ENCODE peak calls at places on chromosomes 6 and 20, in six cellular contexts. C is neuronal stem cell; U is right lobe of liver; B is cardiac fibroblast; Z is CD4-positive, alpha-beta memory T cell; K is SK-N-SH. F is an unnamed sample.

GRCh38 chr20:48474022-48474421 is 353.8 kb downstream of the PREX1 start:
- DNase-seq in C (no peak), U (no peak), B (no peak), Z (no peak), K (no peak), F (no peak)

GRCh38 chr20:11569163-11569562 is 348.5 kb upstream of the BTBD3 start:
- DNase-seq in C (no peak), U (no peak), B (peak), Z (no peak), K (no peak), F (no peak)

GRCh38 chr6:24064832-24065231 is 61.2 kb upstream of the NRSN1 start:
- DNase-seq in C (no peak), U (no peak), B (no peak), Z (no peak), K (no peak), F (no peak)

GRCh38 chr20:48718914-48719578 is 108.8 kb downstream of the PREX1 start:
- DNase-seq in C (no peak), U (no peak), B (no peak), Z (peak), K (no peak), F (no peak)

GRCh38 chr6:42050897-42051653 is 751 bp downstream of the TAF8 start:
- DNase-seq in C (no peak), U (no peak), B (no peak), Z (no peak), K (no peak), F (no peak)

GRCh38 chr20:63917811-63918210 is 22.9 kb downstream of the DNAJC5 start:
- DNase-seq in C (no peak), U (no peak), B (no peak), Z (no peak), K (no peak), F (no peak)

GRCh38 chr6:42383421-42384208 is 68.1 kb downstream of the TRERF1 start:
- DNase-seq in C (no peak), U (no peak), B (no peak), Z (no peak), K (no peak), F (no peak)

GRCh38 chr6:3390698-3391097 is 66.2 kb downstream of the SLC22A23 start:
- DNase-seq in C (no peak), U (peak), B (peak), Z (no peak), K (no peak), F (no peak)

GRCh38 chr6:30730611-30731435 is 10.7 kb downstream of the TUBB start:
- DNase-seq in C (no peak), U (peak), B (peak), Z (peak), K (peak), F (peak)

GRCh38 chr6:83970582-83970981 is 63.0 kb upstream of the MRAP2 start:
- DNase-seq in C (no peak), U (no peak), B (no peak), Z (no peak), K (no peak), F (no peak)

GRCh38 chr6:74967821-74968220 is 238.0 kb downstream of the COL12A1 start:
- DNase-seq in C (no peak), U (no peak), B (no peak), Z (no peak), K (no peak), F (no peak)

GRCh38 chr20:3046677-3047462 is 1.0 kb downstream of the MRPS26 start:
- DNase-seq in C (no peak), U (no peak), B (no peak), Z (no peak), K (no peak), F (peak)

GRCh38 chr6:36871686-36872085 is 2.9 kb downstream of the PPIL1 start:
- DNase-seq in C (no peak), U (no peak), B (no peak), Z (no peak), K (no peak), F (no peak)

GRCh38 chr6:3359973-3360726 is 96.7 kb downstream of the SLC22A23 start:
- DNase-seq in C (no peak), U (no peak), B (no peak), Z (no peak), K (no peak), F (no peak)

GRCh38 chr20:13865825-13866351 is 81.1 kb downstream of the NDUFAF5 start:
- DNase-seq in C (no peak), U (no peak), B (no peak), Z (no peak), K (no peak), F (no peak)

GRCh38 chr6:161418458-161418945 is 144.6 kb upstream of the AGPAT4 start:
- DNase-seq in C (peak), U (no peak), B (peak), Z (peak), K (peak), F (peak)

GRCh38 chr6:46044876-46045617 is 29.4 kb upstream of the CLIC5 start:
- DNase-seq in C (no peak), U (no peak), B (peak), Z (no peak), K (no peak), F (no peak)

GRCh38 chr6:3455490-3456394 is 1.1 kb downstream of the SLC22A23 start:
- DNase-seq in C (no peak), U (peak), B (peak), Z (no peak), K (peak), F (peak)

GRCh38 chr6:16108419-16108818 is 20.5 kb upstream of the MYLIP start:
- DNase-seq in C (no peak), U (no peak), B (no peak), Z (no peak), K (no peak), F (no peak)

GRCh38 chr6:132524639-132525038 is 11.7 kb upstream of the STX7 start:
- DNase-seq in C (no peak), U (no peak), B (no peak), Z (no peak), K (no peak), F (no peak)

GRCh38 chr6:132525866-132526265 is 12.2 kb upstream of the TAAR9 start:
- DNase-seq in C (peak), U (no peak), B (no peak), Z (no peak), K (no peak), F (peak)

GRCh38 chr6:132526461-132526860 is 11.6 kb upstream of the TAAR9 start:
- DNase-seq in C (no peak), U (no peak), B (no peak), Z (no peak), K (no peak), F (no peak)

GRCh38 chr6:132527791-132528190 is 10.3 kb upstream of the TAAR9 start:
- DNase-seq in C (no peak), U (no peak), B (peak), Z (no peak), K (no peak), F (no peak)

DNA sequence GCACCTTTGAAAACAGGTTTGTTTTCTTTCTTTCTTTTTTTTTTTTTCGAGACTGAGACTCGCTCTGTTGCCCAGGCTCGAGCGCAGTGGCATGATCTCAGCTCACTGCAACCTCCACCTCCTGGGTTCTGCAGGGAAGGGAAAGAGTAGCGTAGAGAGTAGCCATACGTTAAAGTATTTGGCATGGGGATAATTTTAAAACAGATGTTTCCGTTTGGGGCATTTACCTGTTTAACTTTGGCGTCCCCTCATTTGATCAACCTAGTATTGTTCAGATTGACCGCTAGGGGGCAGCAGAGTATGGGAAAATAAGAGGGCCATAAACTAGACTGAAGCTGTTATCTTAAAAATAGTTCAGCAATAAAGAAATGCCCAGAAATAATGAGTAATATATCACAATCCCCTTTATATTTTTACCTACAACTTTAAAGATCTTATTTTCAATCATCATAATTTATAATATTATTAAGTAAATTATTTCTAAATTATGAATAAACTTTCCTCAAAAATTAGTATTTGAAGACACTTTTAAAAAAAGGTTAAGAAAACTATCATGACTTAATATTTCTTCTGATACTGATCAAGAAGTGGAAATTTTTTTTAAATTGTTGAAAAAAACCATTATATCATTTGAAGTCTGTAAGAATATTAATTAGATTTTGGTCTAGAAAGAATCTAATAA is 7.6 kb upstream of the TAAR9 start:
- DNase-seq in C (peak), U (peak), B (peak), Z (peak), K (peak), F (peak)
- H3K4me3 ChIP-seq in C (no peak), U (no peak), B (no peak), Z (no peak), K (no peak), F (no peak)

GRCh38 chr6:136463796-136464542 is 86.3 kb downstream of the MAP7 start:
- DNase-seq in C (no peak), U (no peak), B (no peak), Z (no peak), K (no peak), F (no peak)

GRCh38 chr6:136465766-136466303 is 84.4 kb downstream of the MAP7 start:
- DNase-seq in C (no peak), U (no peak), B (no peak), Z (no peak), K (no peak), F (no peak)

GRCh38 chr6:136466789-136467585 is 83.2 kb downstream of the MAP7 start:
- DNase-seq in C (peak), U (no peak), B (no peak), Z (no peak), K (no peak), F (no peak)

GRCh38 chr6:136468711-136469110 is 81.5 kb downstream of the MAP7 start:
- DNase-seq in C (no peak), U (no peak), B (no peak), Z (no peak), K (no peak), F (no peak)

DNA sequence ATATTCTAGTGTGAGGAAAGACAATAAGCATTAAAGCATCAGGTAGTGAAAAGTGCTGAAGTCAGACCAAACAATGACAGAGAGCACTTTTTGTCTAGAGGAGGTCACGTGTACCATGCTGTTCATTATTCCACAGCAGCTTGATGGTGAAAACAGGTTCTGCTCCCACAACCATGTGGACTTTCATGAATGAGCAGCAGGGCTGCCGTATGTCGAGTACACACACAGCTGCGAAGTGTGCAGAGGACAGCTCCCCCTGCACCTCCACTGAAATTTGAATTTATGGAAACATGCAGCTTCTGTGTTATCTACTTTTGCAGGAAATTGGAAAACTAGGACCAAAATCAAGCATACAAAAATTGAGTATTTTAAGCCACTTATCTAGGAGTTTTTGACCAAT is 85.3 kb downstream of the MAP7 start:
- DNase-seq in C (no peak), U (no peak), B (no peak), Z (no peak), K (no peak), F (no peak)
- H3K4me3 ChIP-seq in C (no peak), U (no peak), B (no peak), Z (no peak), K (no peak), F (no peak)

GRCh38 chr6:79570802-79571367 is 33.7 kb upstream of the LCA5 start:
- DNase-seq in C (no peak), U (no peak), B (peak), Z (peak), K (peak), F (peak)
- H3K4me3 ChIP-seq in C (no peak), U (peak), B (no peak), Z (no peak), K (no peak), F (no peak)

DNA sequence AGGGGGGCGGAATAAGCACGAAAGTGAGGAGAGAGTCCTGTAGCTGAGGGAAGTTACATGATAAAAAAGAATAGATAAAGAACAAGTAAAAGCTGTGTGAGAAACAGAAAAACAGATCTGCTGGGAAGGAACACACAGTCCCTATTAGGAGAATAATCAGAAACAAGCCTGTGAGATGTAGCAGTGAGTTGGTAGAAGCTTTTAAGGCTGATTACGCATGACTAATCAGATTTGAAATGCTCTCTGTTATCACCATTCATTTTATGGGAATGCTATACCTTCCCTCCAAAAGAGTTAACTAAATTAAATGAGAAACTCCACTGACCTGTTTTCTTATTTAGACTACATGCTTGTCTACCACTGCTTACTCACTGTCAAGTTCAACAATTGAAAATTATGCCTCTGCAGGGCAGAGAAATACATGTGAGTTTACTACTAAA is 15.8 kb downstream of the REPS1 start:
- DNase-seq in C (no peak), U (no peak), B (peak), Z (no peak), K (peak), F (no peak)
- H3K4me3 ChIP-seq in C (no peak), U (no peak), B (no peak), Z (no peak), K (peak), F (no peak)

GRCh38 chr6:52077180-52077884 is 10.1 kb downstream of the PKHD1 start:
- DNase-seq in C (no peak), U (peak), B (no peak), Z (no peak), K (peak), F (no peak)

GRCh38 chr6:52081237-52081636 is 6.2 kb downstream of the PKHD1 start:
- DNase-seq in C (no peak), U (no peak), B (no peak), Z (no peak), K (no peak), F (no peak)

GRCh38 chr6:52074155-52074554 is 13.3 kb downstream of the PKHD1 start:
- DNase-seq in C (no peak), U (no peak), B (no peak), Z (no peak), K (no peak), F (no peak)

GRCh38 chr6:52077961-52078613 is 9.3 kb downstream of the PKHD1 start:
- DNase-seq in C (no peak), U (no peak), B (no peak), Z (no peak), K (no peak), F (no peak)

DNA sequence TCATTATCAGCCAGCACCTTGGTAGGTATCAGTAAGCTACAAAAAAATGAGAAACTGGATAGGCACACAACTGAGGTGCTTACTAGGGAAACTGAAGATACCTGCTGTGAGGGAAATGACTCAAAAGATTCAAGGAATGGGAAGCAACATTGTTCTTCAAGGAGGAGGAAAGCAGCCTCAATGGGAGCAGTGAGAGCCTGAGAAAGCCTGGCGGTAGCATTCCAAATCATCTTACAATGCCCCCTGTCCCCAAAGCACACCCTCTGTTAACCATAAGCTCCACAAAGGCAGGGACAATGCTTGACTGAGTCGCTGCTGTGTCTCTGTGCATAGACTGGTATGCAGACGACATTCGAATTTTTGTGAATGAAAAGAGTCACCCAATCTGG is 10.6 kb downstream of the PKHD1 start:
- DNase-seq in C (no peak), U (no peak), B (no peak), Z (no peak), K (no peak), F (no peak)
- H3K4me3 ChIP-seq in C (no peak), U (no peak), B (no peak), Z (no peak), K (no peak), F (no peak)

DNA sequence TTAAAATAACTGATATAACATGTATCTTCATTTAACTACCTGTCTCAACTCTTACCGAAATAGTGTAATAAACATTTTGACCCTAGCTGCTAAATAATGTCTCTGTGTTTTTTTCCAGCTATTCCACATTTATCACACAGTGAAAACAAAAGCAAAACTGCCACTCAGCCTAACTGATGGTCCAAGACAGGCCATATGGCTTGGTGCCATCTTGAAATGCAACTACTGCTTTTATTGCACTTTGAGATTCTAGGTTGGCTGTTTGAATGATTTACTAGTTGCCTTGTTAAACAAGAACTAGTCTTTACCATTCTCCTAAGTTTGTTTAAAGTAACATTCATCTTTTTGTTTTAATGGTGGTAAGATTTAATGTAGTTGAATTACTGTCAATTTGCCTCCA is 739.8 kb downstream of the TFAP2A start:
- DNase-seq in C (no peak), U (no peak), B (no peak), Z (no peak), K (no peak), F (no peak)
- H3K4me3 ChIP-seq in C (no peak), U (no peak), B (no peak), Z (no peak), K (no peak), F (no peak)

DNA sequence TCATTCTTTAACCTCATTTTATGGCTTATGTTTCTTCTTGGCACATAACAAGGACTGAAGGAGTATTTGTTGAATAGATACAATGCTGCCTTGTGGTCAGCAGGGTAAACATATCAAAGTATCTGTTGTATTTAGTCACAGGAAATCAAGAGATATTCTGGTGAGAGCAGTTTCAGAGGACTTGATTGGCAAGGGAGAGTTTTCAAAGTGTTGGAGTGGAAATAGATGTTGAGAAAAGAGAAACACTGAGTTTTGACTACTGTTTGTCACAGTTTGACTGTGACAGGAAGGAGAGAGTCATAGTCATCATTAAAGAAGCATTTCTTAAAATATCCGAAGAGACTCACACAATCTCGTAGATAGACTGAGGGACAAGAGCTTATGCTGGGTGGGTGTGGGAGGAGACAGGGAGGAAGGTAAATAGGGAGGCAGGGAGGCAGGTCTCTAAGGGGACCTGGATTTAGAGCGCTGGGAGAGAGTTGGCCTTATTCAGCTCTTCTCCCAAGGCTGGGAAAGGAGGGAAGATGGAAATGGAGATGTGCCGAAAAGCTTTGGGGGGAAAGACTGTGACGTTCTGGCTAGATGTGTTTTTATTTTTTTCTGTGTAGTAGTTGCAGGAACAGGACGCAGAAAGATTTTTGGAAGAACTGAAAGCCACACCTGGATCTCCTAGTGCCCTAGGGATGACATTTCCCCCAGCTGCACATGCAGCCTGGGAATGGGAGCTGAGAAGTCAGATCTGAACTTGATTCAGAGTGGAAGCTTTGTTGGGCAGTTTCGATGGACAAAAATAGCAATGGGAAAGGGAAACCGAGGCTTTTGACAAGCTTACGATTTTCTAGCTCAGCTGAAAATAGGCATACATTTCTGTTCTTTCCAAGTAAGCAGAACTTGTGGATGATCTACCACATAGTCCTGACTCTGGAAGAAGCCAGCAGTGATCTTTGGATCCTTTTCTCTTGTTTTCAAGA is 65.0 kb upstream of the IFNGR1 start:
- DNase-seq in C (no peak), U (no peak), B (peak), Z (no peak), K (no peak), F (no peak)
- H3K4me3 ChIP-seq in C (no peak), U (no peak), B (no peak), Z (no peak), K (no peak), F (no peak)